ENCODE peak calls at places on chromosomes 4 and X, in seven cellular contexts. L is CD4-positive, alpha-beta T cell; Q is A549; N is GM10248; B is IMR-90; D is cardiac muscle cell; R is HFF-Myc. Y is an unnamed sample.

GRCh38 chr4:25769251-25769650 is 93.5 kb downstream of the SEL1L3 start:
- DNase-seq in L (no peak), Q (no peak), N (no peak), B (peak), D (peak), R (no peak), Y (no peak)

GRCh38 chrX:153600032-153600373 is 1.1 kb upstream of the CCNQ start:
- DNase-seq in L (no peak), Q (no peak), N (no peak), B (no peak), D (peak), R (no peak), Y (no peak)

GRCh38 chr4:152185786-152186540 is 349.9 kb downstream of the FBXW7 start:
- DNase-seq in L (no peak), Q (no peak), N (no peak), B (no peak), D (no peak), R (no peak), Y (no peak)

GRCh38 chr4:141248029-141248428 is 27.3 kb downstream of the ZNF330 start:
- DNase-seq in L (no peak), Q (no peak), N (no peak), B (peak), D (peak), R (peak), Y (no peak)

GRCh38 chrX:7252013-7252610 is 104.2 kb upstream of the PUDP start:
- DNase-seq in L (no peak), Q (no peak), N (peak), B (no peak), D (no peak), R (no peak), Y (no peak)

GRCh38 chr4:107757293-107757692 is 37.3 kb upstream of the PAPSS1 start:
- DNase-seq in L (no peak), Q (no peak), N (no peak), B (no peak), D (no peak), R (no peak), Y (no peak)

GRCh38 chrX:134868766-134869495 is 121.9 kb upstream of the SMIM10 start:
- DNase-seq in L (no peak), Q (no peak), N (no peak), B (peak), D (peak), R (peak), Y (no peak)

GRCh38 chrX:105323951-105324350 is 103.5 kb upstream of the TEX13A start:
- DNase-seq in L (no peak), Q (no peak), N (no peak), B (peak), D (peak), R (no peak), Y (no peak)

GRCh38 chr4:88866862-88867550 is 169.4 kb upstream of the NAP1L5 start:
- DNase-seq in L (no peak), Q (no peak), N (no peak), B (peak), D (no peak), R (no peak), Y (no peak)

GRCh38 chr4:182307746-182308145 is 64.5 kb downstream of the TENM3 start:
- DNase-seq in L (no peak), Q (no peak), N (no peak), B (peak), D (peak), R (peak), Y (no peak)

GRCh38 chr4:176964116-176964691 is 171.5 kb upstream of the VEGFC start:
- DNase-seq in L (no peak), Q (no peak), N (no peak), B (no peak), D (no peak), R (no peak), Y (no peak)

GRCh38 chr4:21001490-21001889 is 301.2 kb downstream of the PACRGL start:
- DNase-seq in L (no peak), Q (no peak), N (no peak), B (no peak), D (no peak), R (no peak), Y (no peak)

GRCh38 chrX:47168495-47169073 is 23.6 kb downstream of the RBM10 start:
- DNase-seq in L (no peak), Q (no peak), N (no peak), B (no peak), D (no peak), R (no peak), Y (no peak)

GRCh38 chr4:98603683-98604573 is 54.5 kb downstream of the TSPAN5 start:
- DNase-seq in L (no peak), Q (no peak), N (no peak), B (peak), D (peak), R (no peak), Y (no peak)

GRCh38 chrX:10111364-10112148 is 45.2 kb upstream of the CLCN4 start:
- DNase-seq in L (peak), Q (no peak), N (peak), B (peak), D (peak), R (no peak), Y (no peak)

GRCh38 chr4:30256105-30256828 is 463.9 kb upstream of the PCDH7 start:
- DNase-seq in L (no peak), Q (no peak), N (no peak), B (no peak), D (no peak), R (no peak), Y (no peak)

GRCh38 chr4:26081795-26082498 is 167.9 kb downstream of the SMIM20 start:
- DNase-seq in L (no peak), Q (peak), N (peak), B (peak), D (peak), R (no peak), Y (no peak)

GRCh38 chrX:1392376-1393130 is 640 bp upstream of the SLC25A6 start:
- DNase-seq in L (no peak), Q (peak), N (peak), B (peak), D (peak), R (no peak), Y (peak)

GRCh38 chr4:159503243-159503642 is 400.4 kb downstream of the RAPGEF2 start:
- DNase-seq in L (no peak), Q (no peak), N (no peak), B (no peak), D (no peak), R (no peak), Y (no peak)

GRCh38 chr4:107863850-107864371 is 39.2 kb downstream of the SGMS2 start:
- DNase-seq in L (no peak), Q (no peak), N (no peak), B (peak), D (peak), R (no peak), Y (no peak)

GRCh38 chr4:100372432-100372831 is 145.4 kb downstream of the EMCN start:
- DNase-seq in L (no peak), Q (peak), N (no peak), B (no peak), D (peak), R (no peak), Y (no peak)

GRCh38 chr4:6660430-6660829 is 19.9 kb downstream of the MRFAP1 start:
- DNase-seq in L (no peak), Q (no peak), N (no peak), B (no peak), D (peak), R (no peak), Y (no peak)

GRCh38 chr4:67545996-67546356 is 673 bp upstream of the CENPC start:
- DNase-seq in L (no peak), Q (no peak), N (no peak), B (no peak), D (no peak), R (no peak), Y (no peak)

GRCh38 chr4:17787315-17787714 is 5.9 kb upstream of the FAM184B start:
- DNase-seq in L (no peak), Q (no peak), N (no peak), B (peak), D (no peak), R (no peak), Y (no peak)

GRCh38 chr4:172344266-172344772 is 531.1 kb downstream of the GALNTL6 start:
- DNase-seq in L (no peak), Q (no peak), N (no peak), B (no peak), D (no peak), R (no peak), Y (no peak)

GRCh38 chr4:188175288-188175687 is 36.0 kb downstream of the TRIML1 start:
- DNase-seq in L (no peak), Q (no peak), N (no peak), B (peak), D (no peak), R (no peak), Y (no peak)

GRCh38 chr4:122458625-122459024 is 2.1 kb upstream of the IL2 start:
- DNase-seq in L (peak), Q (no peak), N (no peak), B (peak), D (peak), R (no peak), Y (no peak)

DNA sequence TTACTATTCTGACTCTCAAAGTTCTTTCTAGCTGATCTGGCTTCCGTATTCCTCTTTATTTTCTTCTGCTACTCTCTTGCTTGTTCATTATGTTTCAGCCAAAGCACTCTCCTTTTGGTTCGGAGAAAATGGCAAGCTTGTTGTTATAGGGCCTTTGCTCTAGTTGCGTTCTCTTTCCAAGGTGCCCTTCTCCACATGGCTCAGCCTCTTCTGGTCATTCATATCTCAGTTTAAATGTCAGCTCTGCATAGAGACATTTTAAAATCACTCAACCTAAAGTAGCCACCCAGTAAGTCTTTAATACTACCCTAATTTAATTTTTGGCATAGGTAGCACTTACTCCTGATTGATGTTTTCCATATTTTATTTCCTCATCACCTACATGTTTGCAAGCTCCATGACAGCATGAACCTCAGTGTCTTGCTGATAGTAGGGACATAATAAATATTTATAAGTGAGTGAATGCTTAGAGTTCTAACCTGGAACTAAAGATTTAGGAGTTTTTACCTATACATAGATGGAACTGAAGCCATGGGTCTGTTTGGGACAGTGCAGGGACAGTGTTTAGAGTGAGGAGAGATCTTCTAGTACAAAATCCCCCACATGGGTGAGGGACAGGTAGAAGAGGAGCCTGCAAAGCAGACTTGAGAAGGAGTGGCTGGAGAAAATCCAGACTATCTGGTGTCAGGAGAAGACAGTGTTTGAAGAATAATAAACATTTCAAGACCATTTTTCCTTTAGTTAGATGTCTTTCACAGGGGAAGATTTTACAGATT is 17.9 kb downstream of the SLC30A9 start:
- DNase-seq in L (no peak), Q (no peak), N (no peak), B (no peak), D (no peak), R (no peak), Y (no peak)
- TF ChIP-seq CTCF in L (no peak), Q (no peak), N (no peak), B (no peak), D (no peak), R (no peak), Y (no peak)

DNA sequence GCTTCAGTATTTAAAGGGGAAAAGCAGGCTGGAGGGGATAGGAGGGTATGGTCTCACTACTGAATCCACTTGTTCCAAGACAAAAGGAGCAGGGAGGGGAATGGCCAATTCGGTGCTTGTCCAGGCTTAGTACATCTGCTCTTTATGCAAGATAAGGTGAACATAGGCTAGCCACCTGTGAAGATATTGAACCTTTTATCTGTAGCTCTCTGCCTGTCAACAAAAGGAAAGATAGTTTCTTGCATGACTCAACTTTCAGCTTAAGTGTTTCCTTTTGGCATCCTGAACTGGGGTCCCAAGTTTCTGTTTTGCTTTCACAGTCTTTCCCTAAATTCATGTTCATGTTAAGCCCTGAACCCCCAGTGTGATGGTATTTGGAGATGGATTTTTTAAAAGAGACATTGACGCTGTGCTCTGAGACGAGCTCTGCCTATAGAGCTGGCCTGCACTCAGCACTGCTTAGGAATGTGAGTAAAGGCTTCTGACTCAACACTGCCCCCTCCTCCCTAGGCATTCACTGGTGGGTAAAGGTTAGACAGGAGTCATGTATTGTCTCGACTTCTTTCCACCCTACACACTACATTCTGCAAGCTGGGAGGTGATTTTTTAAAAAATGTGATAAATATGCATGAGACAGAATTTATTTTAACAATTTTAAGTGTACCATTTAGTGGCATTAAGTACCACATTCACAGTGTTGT is 28.2 kb downstream of the FAM149A start:
- DNase-seq in L (no peak), Q (peak), N (no peak), B (peak), D (peak), R (no peak), Y (no peak)
- TF ChIP-seq CTCF in L (peak), Q (peak), N (no peak), B (peak), D (peak), R (no peak), Y (no peak)

DNA sequence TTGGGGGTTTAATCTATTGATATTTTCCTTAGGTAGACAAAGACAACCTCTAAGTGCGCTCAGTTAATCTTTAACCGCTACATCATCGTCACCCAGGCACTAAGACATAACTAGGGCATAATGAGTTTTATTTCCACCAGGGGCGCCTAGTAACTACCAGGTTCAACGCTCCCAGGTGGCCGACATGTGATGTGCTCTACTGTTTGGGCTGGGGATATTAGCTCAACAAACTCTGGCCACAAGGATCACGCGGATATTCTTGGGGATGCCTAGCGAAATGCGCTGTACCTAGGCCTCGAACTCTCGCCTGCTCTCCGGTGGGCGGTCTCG is 915 bp upstream of the RAB33B start:
- DNase-seq in L (peak), Q (peak), N (peak), B (no peak), D (no peak), R (peak), Y (no peak)
- TF ChIP-seq CTCF in L (peak), Q (no peak), N (peak), B (peak), D (peak), R (peak), Y (peak)

GRCh38 chr4:90641856-90642599 is 514.8 kb downstream of the CCSER1 start:
- DNase-seq in L (no peak), Q (no peak), N (no peak), B (no peak), D (no peak), R (no peak), Y (no peak)
- TF ChIP-seq CTCF in L (no peak), Q (no peak), N (no peak), B (no peak), D (no peak), R (no peak), Y (no peak)

DNA sequence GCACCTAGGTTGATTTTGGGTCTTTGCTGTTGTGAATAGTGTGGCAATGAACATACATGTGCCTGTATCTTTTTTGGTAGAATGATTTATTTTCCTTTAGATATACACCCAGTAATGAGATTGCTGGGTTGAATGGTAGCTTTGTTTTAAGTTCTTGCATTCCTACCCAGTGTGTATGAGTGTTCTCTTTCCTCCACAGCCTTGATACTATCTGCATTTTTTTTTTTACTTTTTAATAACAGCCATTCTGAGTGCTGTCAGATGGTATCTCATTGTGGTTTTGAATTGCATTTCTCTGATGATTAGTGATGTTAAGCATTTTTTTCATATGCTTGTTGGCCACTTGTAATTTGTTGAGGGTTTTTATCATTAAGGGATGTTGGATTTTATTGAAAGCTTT is 351.8 kb upstream of the GNPDA2 start:
- DNase-seq in L (no peak), Q (no peak), N (no peak), B (no peak), D (peak), R (no peak), Y (no peak)
- TF ChIP-seq CTCF in L (no peak), Q (no peak), N (no peak), B (no peak), D (no peak), R (no peak), Y (no peak)

Y was measured in CD14-positive monocyte.